ENCODE peak calls at places on chromosomes 5 and 9, in seven cellular contexts. K is SK-N-SH, S is GM12878, X is HepG2, I is HCT116, P is K562, B is H1. M is an unnamed sample.
A peak's percentile ranks its signal among the peaks of the same experiment; 100 is the strongest.

GRCh38 chr5:102531506-102531905 is 32.7 kb upstream of the SLCO6A1 start:
- DNase-seq in I (no peak), K (no peak), X (peak; percentile 7), P (no peak), B (no peak), S (no peak), M (no peak)

GRCh38 chr9:35518981-35519679 is 29.2 kb downstream of the RUSC2 start:
- DNase-seq in X (no peak), S (no peak), K (no peak), B (no peak), I (no peak), P (no peak), M (no peak)

GRCh38 chr9:124776613-124776951 is 351 bp upstream of the OLFML2A start:
- DNase-seq in S (no peak), B (peak; percentile 50), P (no peak), I (no peak), K (no peak), X (no peak), M (no peak)

GRCh38 chr5:10556893-10557746 is 6.8 kb upstream of the ANKRD33B start:
- DNase-seq in B (no peak), I (no peak), S (no peak), X (no peak), K (no peak), P (peak; percentile 40), M (no peak)

GRCh38 chr5:126234563-126235195 is 188.5 kb upstream of the GRAMD2B start:
- DNase-seq in X (peak; percentile 13), P (no peak), I (peak; percentile 37), B (peak; percentile 54), K (peak; percentile 25), S (no peak), M (peak; percentile 18)

GRCh38 chr5:148798786-148799185 is 27.6 kb upstream of the ADRB2 start:
- DNase-seq in P (no peak), K (no peak), S (no peak), I (no peak), B (no peak), X (no peak), M (no peak)

GRCh38 chr5:86329318-86329717 is 288.4 kb upstream of the COX7C start:
- DNase-seq in I (no peak), X (no peak), B (no peak), P (no peak), K (no peak), S (no peak), M (no peak)

GRCh38 chr5:57777174-57777581 is 294.6 kb upstream of the ACTBL2 start:
- DNase-seq in K (no peak), P (no peak), B (no peak), I (no peak), S (no peak), X (no peak), M (no peak)

GRCh38 chr5:159518361-159518760 is 188.1 kb upstream of the IL12B start:
- DNase-seq in P (no peak), K (no peak), B (no peak), S (no peak), I (no peak), X (no peak), M (no peak)

GRCh38 chr9:93569775-93570174 is 6.6 kb upstream of the PHF2 start:
- DNase-seq in X (no peak), P (no peak), S (no peak), B (no peak), K (no peak), I (no peak), M (no peak)

GRCh38 chr9:90095682-90096081 is 490.9 kb downstream of the GADD45G start:
- DNase-seq in P (no peak), K (peak; percentile 43), X (no peak), S (no peak), B (no peak), I (no peak), M (no peak)

GRCh38 chr9:136336156-136336860 is 9.0 kb downstream of the GPSM1 start:
- DNase-seq in X (no peak), I (no peak), S (no peak), B (no peak), P (peak; percentile 40), K (no peak), M (no peak)

GRCh38 chr5:167639213-167639612 is 652.2 kb upstream of the WWC1 start:
- DNase-seq in X (no peak), B (no peak), P (no peak), I (no peak), K (no peak), S (no peak), M (no peak)

GRCh38 chr5:94503677-94504076 is 114.7 kb downstream of the KIAA0825 start:
- DNase-seq in I (no peak), B (no peak), K (no peak), S (no peak), X (no peak), P (no peak), M (no peak)

GRCh38 chr5:92641031-92641962 is 939.7 kb downstream of the NR2F1-AS1 start:
- DNase-seq in K (peak; percentile 50), S (no peak), I (peak; percentile 52), B (no peak), P (no peak), X (peak; percentile 79), M (peak; percentile 68)

GRCh38 chr5:54702470-54702869 is 184.9 kb downstream of the SNX18 start:
- DNase-seq in X (no peak), K (no peak), P (no peak), I (no peak), S (no peak), B (no peak), M (no peak)
- TF ChIP-seq SIN3A in X (no peak), K (no peak), P (no peak), I (no peak), S (no peak), B (no peak), M (no peak)

GRCh38 chr5:31113666-31114065 is 79.8 kb upstream of the CDH6 start:
- DNase-seq in X (no peak), S (no peak), K (no peak), B (no peak), P (no peak), I (no peak), M (no peak)

GRCh38 chr5:31116466-31117031 is 76.9 kb upstream of the CDH6 start:
- DNase-seq in B (no peak), P (no peak), S (no peak), X (no peak), K (no peak), I (no peak), M (no peak)

GRCh38 chr5:31114817-31115216 is 78.7 kb upstream of the CDH6 start:
- DNase-seq in B (no peak), P (no peak), X (no peak), I (no peak), K (no peak), S (no peak), M (no peak)

DNA sequence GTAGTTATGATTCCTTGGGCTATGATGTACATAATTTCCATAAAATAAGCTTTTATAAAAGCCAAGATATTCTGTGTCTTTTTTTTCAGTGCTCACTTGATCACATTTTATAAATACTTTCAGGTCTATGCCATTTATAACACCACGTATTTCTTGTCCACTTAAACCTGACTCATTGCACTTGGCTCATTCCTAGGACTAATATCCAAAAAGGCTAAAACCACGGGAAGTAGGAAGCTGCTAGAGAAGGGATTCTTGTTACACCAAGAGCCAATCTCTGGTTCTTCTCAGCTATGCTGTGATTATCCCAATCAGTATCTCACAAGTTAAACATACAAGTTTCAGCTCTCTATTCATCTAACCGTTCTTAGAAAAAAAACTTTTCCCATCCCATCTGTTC is 80.4 kb upstream of the CDH6 start:
- DNase-seq in P (no peak), S (no peak), K (no peak), X (no peak), B (no peak), I (no peak), M (no peak)
- H3K4me3 ChIP-seq in P (no peak overlapping the region), S (no peak overlapping the region), K (no peak overlapping the region), X (no peak overlapping the region), B (no peak overlapping the region), I (no peak overlapping the region), M (no peak overlapping the region)

GRCh38 chr9:61673664-61674381 is 484.0 kb downstream of the SPATA31A7 start:
- DNase-seq in K (peak; percentile 36), I (no peak), X (no peak), B (no peak), S (no peak), P (no peak), M (no peak)

GRCh38 chr9:61674465-61674864 is 484.6 kb downstream of the SPATA31A7 start:
- DNase-seq in X (no peak), S (no peak), I (no peak), P (no peak), B (no peak), K (no peak), M (no peak)

GRCh38 chr9:61674882-61675281 is 485.0 kb downstream of the SPATA31A7 start:
- DNase-seq in X (no peak), I (no peak), B (no peak), P (no peak), S (no peak), K (no peak), M (no peak)

GRCh38 chr9:61671276-61671973 is 481.6 kb downstream of the SPATA31A7 start:
- DNase-seq in K (peak; percentile 38), I (no peak), B (no peak), X (no peak), P (no peak), S (no peak), M (no peak)

GRCh38 chr9:61673247-61673646 is 483.4 kb downstream of the SPATA31A7 start:
- DNase-seq in P (no peak), X (no peak), S (no peak), B (no peak), I (no peak), K (no peak), M (no peak)
- H3K9me3 ChIP-seq in P (no peaks in the 10 kb centered on the region), X (no peaks in the 10 kb centered on the region), S (no peaks in the 10 kb centered on the region), B (peaks cover 70% of the 10 kb centered on the region), I (no peaks in the 10 kb centered on the region), K (no peaks in the 10 kb centered on the region), M (no peaks in the 10 kb centered on the region)

GRCh38 chr5:141597394-141597793 is 21.4 kb downstream of the DIAPH1 start:
- DNase-seq in P (no peak), B (no peak), X (no peak), I (no peak), S (no peak), K (no peak), M (no peak)

GRCh38 chr5:141597814-141598213 is 21.0 kb downstream of the DIAPH1 start:
- DNase-seq in X (no peak), K (no peak), I (no peak), B (no peak), S (no peak), P (no peak), M (no peak)

GRCh38 chr5:141596867-141597266 is 21.9 kb downstream of the DIAPH1 start:
- DNase-seq in I (no peak), X (no peak), K (no peak), P (no peak), S (no peak), B (no peak), M (no peak)

GRCh38 chr5:141603912-141604311 is 14.9 kb downstream of the DIAPH1 start:
- DNase-seq in K (no peak), P (no peak), S (no peak), X (no peak), B (no peak), I (no peak), M (no peak)

GRCh38 chr5:141598389-141599360 is 20.1 kb downstream of the DIAPH1 start:
- DNase-seq in S (no peak), P (no peak), B (no peak), I (no peak), X (no peak), K (no peak), M (no peak)
- TF ChIP-seq SIN3A in S (no peak), P (no peak), B (no peak), I (no peak), X (no peak), K (no peak), M (no peak)

GRCh38 chr5:147216552-147217154 is 18.2 kb upstream of the STK32A start:
- DNase-seq in B (peak; percentile 52), X (peak; percentile 61), S (no peak), K (no peak), P (no peak), I (no peak), M (no peak)
- H3K4me3 ChIP-seq in B (no peak overlapping the region), X (no peak overlapping the region), S (no peak overlapping the region), K (no peak overlapping the region), P (no peak overlapping the region), I (no peak overlapping the region), M (no peak overlapping the region)

M was measured in Panc1.